ENCODE peak calls at places on chromosomes 5 and 9, in ten cellular contexts. One of them, this sample, is unnamed.
A peak's percentile ranks its signal among the peaks of the same experiment; 100 is the strongest.

GRCh38 chr5:135333737-135334515 is 65.1 kb downstream of the MACROH2A1 start:
- DNase-seq in MCF 10A: no peak
- DNase-seq in astrocyte of the spinal cord: no peak
- DNase-seq in upper lobe of left lung: no peak
- DNase-seq in kidney epithelial cell: no peak
- DNase-seq in AG10803: no peak
- DNase-seq in kidney: no peak
- DNase-seq in PC-3: no peak
- DNase-seq in adrenal gland: no peak
- DNase-seq in progenitor cell of endocrine pancreas: no peak
- DNase-seq in this sample: no peak

GRCh38 chr5:100904259-100904822 is 1.3 kb upstream of the ST8SIA4 start:
- DNase-seq in adrenal gland: peak; percentile 15
- DNase-seq in kidney: peak; percentile 37
- DNase-seq in kidney epithelial cell: no peak
- DNase-seq in PC-3: no peak
- DNase-seq in progenitor cell of endocrine pancreas: no peak
- DNase-seq in MCF 10A: no peak
- DNase-seq in AG10803: no peak
- DNase-seq in upper lobe of left lung: no peak
- DNase-seq in astrocyte of the spinal cord: peak; percentile 12
- DNase-seq in this sample: no peak

GRCh38 chr9:85941617-85941930 is 628 bp downstream of the NAA35 start:
- DNase-seq in PC-3: no peak
- DNase-seq in AG10803: no peak
- DNase-seq in MCF 10A: no peak
- DNase-seq in kidney epithelial cell: no peak
- DNase-seq in upper lobe of left lung: no peak
- DNase-seq in adrenal gland: no peak
- DNase-seq in kidney: no peak
- DNase-seq in progenitor cell of endocrine pancreas: no peak
- DNase-seq in astrocyte of the spinal cord: peak; percentile 9
- DNase-seq in this sample: no peak

GRCh38 chr5:179865471-179866240 is 7.0 kb upstream of the MRNIP start:
- DNase-seq in upper lobe of left lung: no peak
- DNase-seq in kidney: no peak
- DNase-seq in progenitor cell of endocrine pancreas: no peak
- DNase-seq in AG10803: no peak
- DNase-seq in MCF 10A: peak; percentile 32
- DNase-seq in kidney epithelial cell: no peak
- DNase-seq in astrocyte of the spinal cord: no peak
- DNase-seq in PC-3: no peak
- DNase-seq in adrenal gland: no peak
- DNase-seq in this sample: peak; percentile 35

GRCh38 chr5:156802501-156802900 is 47.6 kb upstream of the PPP1R2B start:
- DNase-seq in MCF 10A: no peak
- DNase-seq in upper lobe of left lung: no peak
- DNase-seq in kidney: no peak
- DNase-seq in AG10803: no peak
- DNase-seq in astrocyte of the spinal cord: no peak
- DNase-seq in progenitor cell of endocrine pancreas: no peak
- DNase-seq in PC-3: no peak
- DNase-seq in kidney epithelial cell: no peak
- DNase-seq in adrenal gland: no peak
- DNase-seq in this sample: no peak

GRCh38 chr5:139849942-139850341 is 54.3 kb downstream of the PSD2 start:
- DNase-seq in AG10803: peak; percentile 0
- DNase-seq in kidney: no peak
- DNase-seq in kidney epithelial cell: no peak
- DNase-seq in astrocyte of the spinal cord: no peak
- DNase-seq in PC-3: peak; percentile 11
- DNase-seq in adrenal gland: no peak
- DNase-seq in MCF 10A: no peak
- DNase-seq in upper lobe of left lung: no peak
- DNase-seq in progenitor cell of endocrine pancreas: no peak
- DNase-seq in this sample: peak; percentile 12

GRCh38 chr5:108696407-108696806 is 51.3 kb upstream of the FER start:
- DNase-seq in AG10803: no peak
- DNase-seq in upper lobe of left lung: no peak
- DNase-seq in PC-3: no peak
- DNase-seq in progenitor cell of endocrine pancreas: no peak
- DNase-seq in adrenal gland: no peak
- DNase-seq in astrocyte of the spinal cord: no peak
- DNase-seq in MCF 10A: no peak
- DNase-seq in kidney: no peak
- DNase-seq in kidney epithelial cell: no peak
- DNase-seq in this sample: no peak

GRCh38 chr5:33827335-33827734 is 64.5 kb downstream of the ADAMTS12 start:
- DNase-seq in PC-3: no peak
- DNase-seq in kidney epithelial cell: no peak
- DNase-seq in progenitor cell of endocrine pancreas: no peak
- DNase-seq in kidney: no peak
- DNase-seq in upper lobe of left lung: no peak
- DNase-seq in AG10803: no peak
- DNase-seq in astrocyte of the spinal cord: no peak
- DNase-seq in adrenal gland: no peak
- DNase-seq in MCF 10A: no peak
- DNase-seq in this sample: no peak

GRCh38 chr9:7103382-7104170 is 345.8 kb downstream of the KDM4C start:
- DNase-seq in progenitor cell of endocrine pancreas: no peak
- DNase-seq in kidney: no peak
- DNase-seq in astrocyte of the spinal cord: peak; percentile 44
- DNase-seq in PC-3: peak; percentile 6
- DNase-seq in AG10803: no peak
- DNase-seq in upper lobe of left lung: no peak
- DNase-seq in adrenal gland: no peak
- DNase-seq in MCF 10A: peak; percentile 47
- DNase-seq in kidney epithelial cell: no peak
- DNase-seq in this sample: no peak

GRCh38 chr5:64811050-64811640 is 42.4 kb downstream of the CWC27 start:
- DNase-seq in AG10803: peak; percentile 75
- DNase-seq in adrenal gland: no peak
- DNase-seq in MCF 10A: peak; percentile 45
- DNase-seq in progenitor cell of endocrine pancreas: no peak
- DNase-seq in kidney epithelial cell: peak; percentile 14
- DNase-seq in astrocyte of the spinal cord: peak; percentile 71
- DNase-seq in kidney: no peak
- DNase-seq in PC-3: peak; percentile 48
- DNase-seq in upper lobe of left lung: no peak
- DNase-seq in this sample: no peak

DNA sequence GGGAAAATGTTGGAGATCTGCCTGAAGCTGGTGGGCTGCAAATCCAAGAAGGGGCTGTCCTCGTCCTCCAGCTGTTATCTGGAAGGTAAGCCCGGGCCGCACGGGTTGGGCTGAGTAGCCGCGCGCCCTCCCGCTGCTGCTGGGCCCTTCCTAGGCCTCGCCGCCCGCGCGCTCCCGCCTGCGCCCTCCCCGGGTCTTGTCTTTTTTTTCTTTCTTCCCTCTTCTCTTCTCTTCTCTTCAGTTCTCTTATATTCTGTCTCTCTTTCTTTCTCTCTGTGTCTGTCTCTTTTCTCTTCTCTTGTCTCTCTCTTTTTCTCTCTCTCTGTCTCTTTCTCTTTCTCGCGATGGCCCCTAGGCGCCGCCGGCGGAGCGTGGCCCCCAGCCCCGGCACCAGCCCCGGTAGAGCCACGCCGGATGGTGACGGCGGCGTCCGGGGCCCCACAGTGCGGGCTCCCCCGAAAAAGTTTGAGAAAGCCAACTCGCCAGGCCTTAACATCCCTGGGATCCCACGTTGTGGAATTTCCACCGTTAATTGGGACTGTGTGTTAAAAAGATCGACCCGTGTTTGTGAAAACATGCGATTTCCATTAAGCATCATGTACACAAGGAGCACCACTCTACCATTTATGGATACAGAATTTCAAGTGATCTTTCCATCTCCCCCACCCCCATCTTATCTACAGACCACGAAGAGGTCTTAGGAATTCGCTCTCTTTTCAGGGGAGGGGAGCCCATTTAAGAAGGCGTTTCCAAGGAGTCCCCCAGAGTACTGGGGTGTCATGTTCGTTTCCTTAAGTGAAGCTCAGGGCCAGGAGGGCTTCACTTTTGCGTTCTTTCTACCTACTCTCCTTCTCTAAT is 616 bp downstream of the ABL1 start:
- DNase-seq in PC-3: no peak
- DNase-seq in MCF 10A: peak; percentile 31
- DNase-seq in astrocyte of the spinal cord: peak; percentile 58
- DNase-seq in progenitor cell of endocrine pancreas: no peak
- DNase-seq in kidney epithelial cell: no peak
- DNase-seq in kidney: peak; percentile 81
- DNase-seq in AG10803: peak; percentile 39
- DNase-seq in adrenal gland: peak; percentile 64
- DNase-seq in upper lobe of left lung: peak; percentile 91
- DNase-seq in this sample: no peak
- TF ChIP-seq CTCF in PC-3: no peak
- TF ChIP-seq CTCF in MCF 10A: no peak
- TF ChIP-seq CTCF in astrocyte of the spinal cord: no peak
- TF ChIP-seq CTCF in progenitor cell of endocrine pancreas: no peak
- TF ChIP-seq CTCF in kidney epithelial cell: no peak
- TF ChIP-seq CTCF in kidney: no peak
- TF ChIP-seq CTCF in AG10803: no peak
- TF ChIP-seq CTCF in adrenal gland: no peak
- TF ChIP-seq CTCF in upper lobe of left lung: no peak
- TF ChIP-seq CTCF in this sample: no peak

DNA sequence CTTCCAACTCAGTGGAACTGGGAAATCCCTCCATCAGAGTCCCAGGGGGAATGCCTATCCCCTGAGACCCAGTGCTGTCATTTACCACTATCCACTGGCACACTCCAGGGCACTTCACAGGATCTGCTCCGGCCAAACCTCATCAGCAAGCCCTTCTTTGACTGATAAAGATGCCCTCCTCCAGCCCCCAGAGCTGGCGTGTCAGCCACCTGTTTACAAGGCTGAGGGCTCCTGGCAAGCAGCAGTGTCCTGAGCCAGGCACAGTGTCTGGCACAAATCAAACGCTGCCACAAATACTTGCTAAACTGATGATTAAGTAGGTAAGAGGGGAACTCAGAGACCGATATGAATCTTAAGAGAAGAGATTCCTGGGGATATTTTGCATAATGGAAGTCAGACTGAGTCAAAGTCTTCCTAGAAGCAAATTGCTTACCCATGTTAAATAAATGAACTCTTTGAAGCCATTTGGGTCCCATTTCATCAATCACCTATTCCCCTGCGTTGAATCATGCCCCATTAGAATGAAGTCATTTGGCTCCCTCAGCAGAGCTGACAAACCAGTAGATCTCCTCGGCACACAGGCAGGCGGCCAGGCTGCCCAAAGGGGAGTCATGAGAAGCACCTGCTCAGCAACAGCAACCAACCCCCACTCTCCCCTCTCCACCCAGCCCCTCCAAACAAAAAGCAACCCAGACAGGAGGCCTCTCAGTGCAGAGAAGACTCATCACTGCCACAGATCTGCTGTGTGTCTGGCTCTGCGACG is 97.4 kb downstream of the CDK5RAP2 start:
- DNase-seq in astrocyte of the spinal cord: peak; percentile 49
- DNase-seq in AG10803: no peak
- DNase-seq in kidney epithelial cell: no peak
- DNase-seq in upper lobe of left lung: no peak
- DNase-seq in progenitor cell of endocrine pancreas: no peak
- DNase-seq in PC-3: no peak
- DNase-seq in adrenal gland: no peak
- DNase-seq in MCF 10A: no peak
- DNase-seq in kidney: no peak
- DNase-seq in this sample: no peak
- TF ChIP-seq CTCF in astrocyte of the spinal cord: no peak
- TF ChIP-seq CTCF in AG10803: no peak
- TF ChIP-seq CTCF in kidney epithelial cell: no peak
- TF ChIP-seq CTCF in upper lobe of left lung: no peak
- TF ChIP-seq CTCF in progenitor cell of endocrine pancreas: no peak
- TF ChIP-seq CTCF in PC-3: no peak
- TF ChIP-seq CTCF in adrenal gland: no peak
- TF ChIP-seq CTCF in MCF 10A: no peak
- TF ChIP-seq CTCF in kidney: no peak
- TF ChIP-seq CTCF in this sample: no peak

DNA sequence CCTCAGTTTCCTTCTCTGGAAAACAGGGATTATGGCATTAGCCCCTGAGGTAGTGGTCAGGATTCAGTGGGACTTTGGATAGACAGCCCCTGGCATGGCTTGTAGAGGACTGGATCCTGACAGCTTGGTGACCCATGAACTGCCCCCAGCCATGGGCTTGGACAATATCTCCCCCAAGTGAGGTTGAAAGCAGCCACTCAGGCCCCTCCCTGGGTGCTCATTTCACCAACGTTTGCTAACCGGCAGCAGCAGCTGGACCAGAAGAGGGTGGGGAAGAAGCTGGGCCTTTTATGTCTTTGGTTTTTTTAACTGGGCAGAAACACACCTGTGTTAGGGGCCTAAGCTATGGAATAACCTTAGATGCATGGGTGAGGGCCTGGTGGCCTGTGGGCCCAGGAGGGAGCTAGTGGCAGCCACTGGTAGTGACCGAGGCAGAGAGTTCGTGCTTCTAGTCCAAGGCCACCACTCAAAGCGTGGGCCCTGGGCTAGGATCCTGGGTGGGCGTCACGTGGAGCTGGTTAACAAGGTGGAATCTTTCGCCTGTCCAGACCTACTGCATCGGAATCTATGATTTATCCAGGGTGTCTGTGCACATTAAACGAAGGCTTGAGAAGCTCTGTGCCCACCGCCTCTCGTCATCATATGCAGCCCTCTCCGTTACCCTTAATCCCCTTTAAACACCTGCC is 1.9 kb downstream of the SLC2A8 start:
- DNase-seq in MCF 10A: no peak
- DNase-seq in adrenal gland: peak; percentile 25
- DNase-seq in kidney epithelial cell: no peak
- DNase-seq in progenitor cell of endocrine pancreas: no peak
- DNase-seq in kidney: no peak
- DNase-seq in upper lobe of left lung: peak; percentile 21
- DNase-seq in astrocyte of the spinal cord: no peak
- DNase-seq in AG10803: no peak
- DNase-seq in PC-3: no peak
- DNase-seq in this sample: no peak
- TF ChIP-seq CTCF in MCF 10A: no peak
- TF ChIP-seq CTCF in adrenal gland: no peak
- TF ChIP-seq CTCF in kidney epithelial cell: no peak
- TF ChIP-seq CTCF in progenitor cell of endocrine pancreas: no peak
- TF ChIP-seq CTCF in kidney: no peak
- TF ChIP-seq CTCF in upper lobe of left lung: peak; percentile 6
- TF ChIP-seq CTCF in astrocyte of the spinal cord: no peak
- TF ChIP-seq CTCF in AG10803: no peak
- TF ChIP-seq CTCF in PC-3: no peak
- TF ChIP-seq CTCF in this sample: no peak

DNA sequence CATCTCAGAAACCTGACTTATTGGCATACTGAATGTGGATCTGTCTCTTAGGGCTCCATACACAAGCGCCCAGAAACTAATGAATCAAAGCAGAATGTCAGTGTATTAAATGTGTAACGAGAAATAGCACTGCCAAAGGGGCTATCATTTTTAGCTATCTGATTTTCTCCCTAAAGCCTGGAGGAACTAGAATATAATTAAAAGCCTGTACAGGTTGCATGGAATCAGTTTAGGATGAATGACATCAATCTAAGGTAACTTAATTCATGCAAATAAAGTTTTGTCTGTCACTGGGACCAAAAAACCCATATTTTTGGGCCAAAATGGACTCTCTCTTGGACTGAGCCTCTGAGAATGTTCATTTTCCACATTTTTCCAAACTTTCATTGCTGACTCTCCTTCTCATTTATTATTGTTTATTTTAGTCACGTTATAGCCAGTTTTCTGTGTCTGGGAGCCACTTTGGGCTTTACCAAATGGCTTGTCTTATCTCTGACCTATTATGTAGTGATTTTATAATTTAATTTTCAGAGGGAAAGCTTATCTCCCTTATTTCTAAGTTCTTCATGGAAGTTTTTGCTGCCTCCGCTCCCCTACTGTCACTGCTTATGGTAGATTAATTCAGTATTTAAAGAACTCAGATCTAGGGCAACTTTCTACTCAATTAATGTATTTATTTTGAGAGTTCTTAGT is 47.0 kb downstream of the PRR16 start:
- DNase-seq in upper lobe of left lung: no peak
- DNase-seq in AG10803: no peak
- DNase-seq in astrocyte of the spinal cord: no peak
- DNase-seq in MCF 10A: no peak
- DNase-seq in adrenal gland: no peak
- DNase-seq in PC-3: no peak
- DNase-seq in kidney: no peak
- DNase-seq in progenitor cell of endocrine pancreas: no peak
- DNase-seq in kidney epithelial cell: no peak
- DNase-seq in this sample: no peak
- TF ChIP-seq CTCF in upper lobe of left lung: no peak
- TF ChIP-seq CTCF in AG10803: no peak
- TF ChIP-seq CTCF in astrocyte of the spinal cord: no peak
- TF ChIP-seq CTCF in MCF 10A: no peak
- TF ChIP-seq CTCF in adrenal gland: no peak
- TF ChIP-seq CTCF in PC-3: no peak
- TF ChIP-seq CTCF in kidney: no peak
- TF ChIP-seq CTCF in progenitor cell of endocrine pancreas: no peak
- TF ChIP-seq CTCF in kidney epithelial cell: no peak
- TF ChIP-seq CTCF in this sample: no peak